ENCODE peak calls at places on chromosome 11, in seven cellular contexts. F is upper lobe of left lung, P is GM23338, B is upper lobe of right lung, E is IMR-90, D is AG10803, T is retinal pigment epithelial cell. V is an unnamed sample.
A peak's percentile ranks its signal among the peaks of the same experiment; 100 is the strongest.

GRCh38 chr11:1231396-1232327 is 8.8 kb downstream of the MUC5B start:
- DNase-seq in B (peak; percentile 60), D (no peak), E (no peak), P (no peak), F (peak; percentile 80), T (no peak), V (no peak)

GRCh38 chr11:74072286-74072685 is 63.4 kb upstream of the UCP3 start:
- DNase-seq in E (no peak), T (no peak), P (no peak), D (no peak), F (no peak), B (no peak), V (no peak)

GRCh38 chr11:45091563-45092392 is 54.7 kb upstream of the PRDM11 start:
- DNase-seq in B (no peak), E (no peak), F (no peak), T (no peak), D (peak; percentile 77), P (peak; percentile 93), V (no peak)

GRCh38 chr11:72358461-72359405 is 75.6 kb downstream of the CLPB start:
- DNase-seq in D (no peak), T (no peak), E (no peak), B (no peak), P (no peak), F (no peak), V (no peak)

GRCh38 chr11:73334244-73335203 is 26.4 kb downstream of the ARHGEF17 start:
- DNase-seq in D (peak; percentile 79), T (peak; percentile 83), P (no peak), E (peak; percentile 91), B (no peak), F (no peak), V (no peak)

GRCh38 chr11:117629146-117629545 is 167.9 kb downstream of the DSCAML1 start:
- DNase-seq in B (peak; percentile 35), F (no peak), E (no peak), T (no peak), D (no peak), P (no peak), V (no peak)

GRCh38 chr11:117070016-117070415 is 28.2 kb downstream of the SIK3 start:
- DNase-seq in P (no peak), T (no peak), B (no peak), E (peak; percentile 24), D (no peak), F (no peak), V (no peak)

GRCh38 chr11:97977726-97978125 is 1043.0 kb upstream of the CNTN5 start:
- DNase-seq in B (no peak), D (no peak), P (no peak), E (no peak), T (no peak), F (no peak), V (no peak)

GRCh38 chr11:72924568-72925190 is 110.5 kb downstream of the ATG16L2 start:
- DNase-seq in T (peak; percentile 10), D (peak; percentile 64), B (no peak), P (no peak), F (no peak), E (peak; percentile 57), V (no peak)

GRCh38 chr11:73198677-73199076 is 19.4 kb upstream of the P2RY2 start:
- DNase-seq in P (peak; percentile 79), T (no peak), B (no peak), F (no peak), E (no peak), D (no peak), V (no peak)

GRCh38 chr11:121595717-121596156 is 143.0 kb upstream of the SORL1-AS1 start:
- DNase-seq in P (no peak), B (peak; percentile 68), E (peak; percentile 100), T (peak; percentile 98), F (no peak), D (peak; percentile 100), V (no peak)

GRCh38 chr11:116772443-116773202 is at the start of gene BUD13:
- DNase-seq in F (peak; percentile 98), B (peak; percentile 97), E (peak; percentile 75), D (peak; percentile 79), T (no peak), P (peak; percentile 96), V (peak; percentile 92)

GRCh38 chr11:88035271-88035670 is 140.0 kb downstream of the RAB38 start:
- DNase-seq in D (no peak), E (peak; percentile 43), F (no peak), B (no peak), T (peak; percentile 35), P (no peak), V (no peak)

GRCh38 chr11:2072551-2073261 is 66.5 kb downstream of the IGF2 start:
- DNase-seq in E (peak; percentile 30), T (no peak), D (peak; percentile 11), P (no peak), F (peak; percentile 42), B (peak; percentile 53), V (no peak)

GRCh38 chr11:121237686-121238658 is 54.6 kb upstream of the SC5D start:
- DNase-seq in B (no peak), T (no peak), E (peak; percentile 62), F (peak; percentile 41), D (peak; percentile 80), P (no peak), V (no peak)

GRCh38 chr11:125163431-125164011 is 1.0 kb upstream of the PKNOX2 start:
- DNase-seq in F (peak; percentile 16), D (no peak), B (no peak), E (no peak), T (no peak), P (peak; percentile 69), V (no peak)

GRCh38 chr11:60348116-60348515 is 21.1 kb downstream of the MS4A6E start:
- DNase-seq in F (no peak), P (peak; percentile 51), D (no peak), B (no peak), E (no peak), T (no peak), V (no peak)

GRCh38 chr11:60158666-60159065 is 24.2 kb downstream of the MS4A6A start:
- DNase-seq in P (no peak), B (no peak), T (no peak), F (no peak), E (no peak), D (no peak), V (no peak)

GRCh38 chr11:27860811-27861210 is 160.6 kb upstream of the BDNF start:
- DNase-seq in F (no peak), B (no peak), T (no peak), P (no peak), E (no peak), D (no peak), V (no peak)
- TF ChIP-seq CTCF in F (no peak), B (no peak), T (no peak), P (no peak), E (no peak), D (no peak), V (no peak)

GRCh38 chr11:7422544-7423331 is 62.6 kb upstream of the OLFML1 start:
- DNase-seq in B (no peak), T (no peak), P (no peak), F (no peak), D (no peak), E (no peak), V (no peak)
- TF ChIP-seq CTCF in B (no peak), T (no peak), P (no peak), F (no peak), D (no peak), E (no peak), V (no peak)

GRCh38 chr11:20443596-20443995 is 56.1 kb downstream of the PRMT3 start:
- DNase-seq in D (peak; percentile 26), B (no peak), P (peak; percentile 40), F (no peak), T (peak; percentile 0), E (peak; percentile 28), V (no peak)
- TF ChIP-seq CTCF in D (peak; percentile 48), B (peak; percentile 14), P (peak; percentile 63), F (peak; percentile 7), T (peak; percentile 49), E (peak; percentile 50), V (peak; percentile 56)

GRCh38 chr11:65574963-65575567 is 788 bp upstream of the EHBP1L1 start:
- DNase-seq in T (no peak), F (peak; percentile 60), D (no peak), B (no peak), P (peak; percentile 43), E (no peak), V (no peak)

GRCh38 chr11:65574147-65574962 is 1.5 kb upstream of the EHBP1L1 start:
- DNase-seq in F (peak; percentile 98), E (peak; percentile 95), P (peak; percentile 92), D (peak; percentile 94), T (peak; percentile 76), B (peak; percentile 96), V (peak; percentile 87)

GRCh38 chr11:65572356-65573043 is at the start of gene FAM89B:
- DNase-seq in B (peak; percentile 96), D (peak; percentile 80), T (no peak), E (peak; percentile 77), P (peak; percentile 91), F (peak; percentile 95), V (peak; percentile 88)

GRCh38 chr11:65571940-65572339 is 398 bp upstream of the FAM89B start:
- DNase-seq in E (peak; percentile 44), F (no peak), T (no peak), P (peak; percentile 87), B (no peak), D (no peak), V (no peak)

GRCh38 chr11:65573391-65574146 is 1.2 kb downstream of the FAM89B start:
- DNase-seq in F (no peak), E (no peak), D (no peak), B (no peak), T (no peak), P (no peak), V (no peak)
- TF ChIP-seq CTCF in F (no peak), E (no peak), D (no peak), B (no peak), T (no peak), P (no peak), V (no peak)

DNA sequence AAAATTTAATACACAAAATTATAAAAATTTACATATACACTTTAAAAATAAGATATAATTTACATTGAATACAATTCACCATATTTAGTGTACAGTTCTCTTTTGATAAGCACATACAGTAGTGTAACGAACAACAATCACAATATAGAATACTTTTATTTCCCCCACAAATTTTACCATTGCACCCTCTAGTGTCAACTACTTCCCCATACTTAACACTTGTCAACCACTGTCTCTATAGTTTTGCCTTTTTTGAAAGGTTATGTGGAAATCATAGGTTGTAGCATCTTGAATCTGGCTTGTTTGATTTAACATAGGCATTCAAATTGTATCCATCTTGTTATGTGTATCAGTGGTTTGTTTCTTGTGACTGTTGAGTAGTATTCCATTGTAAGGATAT is 21.3 kb upstream of the PANX1 start:
- DNase-seq in B (no peak), T (no peak), F (no peak), P (peak; percentile 17), E (no peak), D (no peak), V (no peak)
- TF ChIP-seq CTCF in B (no peak), T (peak; percentile 30), F (no peak), P (peak; percentile 36), E (peak; percentile 8), D (peak; percentile 24), V (peak; percentile 17)

GRCh38 chr11:96037267-96037990 is 113.5 kb upstream of the MTMR2 start:
- DNase-seq in P (no peak), E (no peak), D (peak; percentile 64), B (no peak), T (no peak), F (no peak), V (no peak)
- TF ChIP-seq CTCF in P (no peak), E (no peak), D (peak; percentile 32), B (no peak), T (no peak), F (no peak), V (no peak)

V was measured in type B pancreatic cell.